ENCODE peak calls at places on chromosomes 4 and X, in eight cellular contexts. One of them, this sample, is unnamed.

GRCh38 chrX:68433155-68433980 is at the start of gene OPHN1:
- DNase-seq in H54: peak
- DNase-seq in testis: peak
- DNase-seq in gastrocnemius medialis: peak
- DNase-seq in adrenal gland: peak
- DNase-seq in body of pancreas: peak
- DNase-seq in uterus: peak
- DNase-seq in tibial nerve: peak
- DNase-seq in this sample: peak

GRCh38 chr4:19739101-19739651 is 512.5 kb upstream of the SLIT2 start:
- DNase-seq in H54: peak
- DNase-seq in testis: no peak
- DNase-seq in gastrocnemius medialis: no peak
- DNase-seq in adrenal gland: no peak
- DNase-seq in body of pancreas: no peak
- DNase-seq in uterus: no peak
- DNase-seq in tibial nerve: no peak
- DNase-seq in this sample: no peak

GRCh38 chrX:28205905-28206304 is 224.7 kb upstream of the DCAF8L1 start:
- DNase-seq in H54: no peak
- DNase-seq in testis: no peak
- DNase-seq in gastrocnemius medialis: no peak
- DNase-seq in adrenal gland: no peak
- DNase-seq in body of pancreas: no peak
- DNase-seq in uterus: no peak
- DNase-seq in tibial nerve: no peak
- DNase-seq in this sample: no peak

GRCh38 chrX:15158350-15158735 is 111.5 kb downstream of the ASB9 start:
- DNase-seq in H54: no peak
- DNase-seq in testis: no peak
- DNase-seq in gastrocnemius medialis: no peak
- DNase-seq in adrenal gland: no peak
- DNase-seq in body of pancreas: no peak
- DNase-seq in uterus: no peak
- DNase-seq in tibial nerve: no peak
- DNase-seq in this sample: no peak

GRCh38 chrX:4674028-4674782 is 960.8 kb upstream of the PRKX start:
- DNase-seq in H54: no peak
- DNase-seq in testis: no peak
- DNase-seq in gastrocnemius medialis: no peak
- DNase-seq in adrenal gland: no peak
- DNase-seq in body of pancreas: no peak
- DNase-seq in uterus: no peak
- DNase-seq in tibial nerve: no peak
- DNase-seq in this sample: no peak

GRCh38 chr4:128583753-128584712 is 225.5 kb upstream of the JADE1 start:
- DNase-seq in H54: no peak
- DNase-seq in testis: no peak
- DNase-seq in gastrocnemius medialis: peak
- DNase-seq in adrenal gland: peak
- DNase-seq in body of pancreas: peak
- DNase-seq in uterus: no peak
- DNase-seq in tibial nerve: no peak
- DNase-seq in this sample: peak

GRCh38 chr4:123477804-123478209 is 81.2 kb downstream of the SPRY1 start:
- DNase-seq in H54: no peak
- DNase-seq in testis: no peak
- DNase-seq in gastrocnemius medialis: no peak
- DNase-seq in adrenal gland: no peak
- DNase-seq in body of pancreas: no peak
- DNase-seq in uterus: no peak
- DNase-seq in tibial nerve: peak
- DNase-seq in this sample: peak

GRCh38 chr4:69156913-69157312 is 57.6 kb downstream of the UGT2B11 start:
- DNase-seq in H54: no peak
- DNase-seq in testis: no peak
- DNase-seq in gastrocnemius medialis: no peak
- DNase-seq in adrenal gland: no peak
- DNase-seq in body of pancreas: peak
- DNase-seq in uterus: no peak
- DNase-seq in tibial nerve: no peak
- DNase-seq in this sample: no peak

GRCh38 chrX:40550069-40550468 is 30.7 kb upstream of the ATP6AP2 start:
- DNase-seq in H54: no peak
- DNase-seq in testis: no peak
- DNase-seq in gastrocnemius medialis: no peak
- DNase-seq in adrenal gland: peak
- DNase-seq in body of pancreas: peak
- DNase-seq in uterus: no peak
- DNase-seq in tibial nerve: no peak
- DNase-seq in this sample: no peak

GRCh38 chrX:675279-675886 is 44.8 kb downstream of the SHOX start:
- DNase-seq in H54: no peak
- DNase-seq in testis: no peak
- DNase-seq in gastrocnemius medialis: no peak
- DNase-seq in adrenal gland: no peak
- DNase-seq in body of pancreas: no peak
- DNase-seq in uterus: no peak
- DNase-seq in tibial nerve: no peak
- DNase-seq in this sample: no peak

GRCh38 chr4:15670576-15670975 is 11.1 kb upstream of the FAM200B start:
- DNase-seq in H54: no peak
- DNase-seq in testis: no peak
- DNase-seq in gastrocnemius medialis: no peak
- DNase-seq in adrenal gland: no peak
- DNase-seq in body of pancreas: no peak
- DNase-seq in uterus: no peak
- DNase-seq in tibial nerve: no peak
- DNase-seq in this sample: no peak

GRCh38 chr4:8746523-8747466 is 124.8 kb downstream of the HMX1 start:
- DNase-seq in H54: no peak
- DNase-seq in testis: no peak
- DNase-seq in gastrocnemius medialis: no peak
- DNase-seq in adrenal gland: no peak
- DNase-seq in body of pancreas: no peak
- DNase-seq in uterus: no peak
- DNase-seq in tibial nerve: no peak
- DNase-seq in this sample: peak

GRCh38 chr4:87973283-87974169 is 2.0 kb upstream of the SPP1 start:
- DNase-seq in H54: no peak
- DNase-seq in testis: peak
- DNase-seq in gastrocnemius medialis: no peak
- DNase-seq in adrenal gland: peak
- DNase-seq in body of pancreas: peak
- DNase-seq in uterus: peak
- DNase-seq in tibial nerve: peak
- DNase-seq in this sample: peak

GRCh38 chr4:169337510-169337909 is 66.8 kb upstream of the SH3RF1 start:
- DNase-seq in H54: no peak
- DNase-seq in testis: no peak
- DNase-seq in gastrocnemius medialis: no peak
- DNase-seq in adrenal gland: no peak
- DNase-seq in body of pancreas: no peak
- DNase-seq in uterus: no peak
- DNase-seq in tibial nerve: no peak
- DNase-seq in this sample: no peak

GRCh38 chr4:128284317-128284716 is 3.3 kb downstream of the PGRMC2 start:
- DNase-seq in H54: no peak
- DNase-seq in testis: no peak
- DNase-seq in gastrocnemius medialis: no peak
- DNase-seq in adrenal gland: no peak
- DNase-seq in body of pancreas: peak
- DNase-seq in uterus: no peak
- DNase-seq in tibial nerve: no peak
- DNase-seq in this sample: no peak

GRCh38 chr4:52983563-52984303 is 121.6 kb downstream of the RASL11B start:
- DNase-seq in H54: peak
- DNase-seq in testis: no peak
- DNase-seq in gastrocnemius medialis: no peak
- DNase-seq in adrenal gland: no peak
- DNase-seq in body of pancreas: no peak
- DNase-seq in uterus: no peak
- DNase-seq in tibial nerve: peak
- DNase-seq in this sample: no peak

GRCh38 chrX:102155806-102156179 is at the start of gene BEX5:
- DNase-seq in H54: no peak
- DNase-seq in testis: peak
- DNase-seq in gastrocnemius medialis: no peak
- DNase-seq in adrenal gland: peak
- DNase-seq in body of pancreas: peak
- DNase-seq in uterus: peak
- DNase-seq in tibial nerve: no peak
- DNase-seq in this sample: no peak

GRCh38 chr4:53551963-53552362 is 39.3 kb downstream of the LNX1 start:
- DNase-seq in H54: no peak
- DNase-seq in testis: no peak
- DNase-seq in gastrocnemius medialis: no peak
- DNase-seq in adrenal gland: no peak
- DNase-seq in body of pancreas: no peak
- DNase-seq in uterus: no peak
- DNase-seq in tibial nerve: no peak
- DNase-seq in this sample: no peak

GRCh38 chr4:48173055-48173991 is 39.3 kb upstream of the TXK start:
- DNase-seq in H54: peak
- DNase-seq in testis: no peak
- DNase-seq in gastrocnemius medialis: no peak
- DNase-seq in adrenal gland: no peak
- DNase-seq in body of pancreas: no peak
- DNase-seq in uterus: no peak
- DNase-seq in tibial nerve: no peak
- DNase-seq in this sample: no peak

GRCh38 chr4:25913056-25913850 is 767 bp upstream of the SMIM20 start:
- DNase-seq in H54: no peak
- DNase-seq in testis: peak
- DNase-seq in gastrocnemius medialis: peak
- DNase-seq in adrenal gland: peak
- DNase-seq in body of pancreas: peak
- DNase-seq in uterus: peak
- DNase-seq in tibial nerve: peak
- DNase-seq in this sample: peak

DNA sequence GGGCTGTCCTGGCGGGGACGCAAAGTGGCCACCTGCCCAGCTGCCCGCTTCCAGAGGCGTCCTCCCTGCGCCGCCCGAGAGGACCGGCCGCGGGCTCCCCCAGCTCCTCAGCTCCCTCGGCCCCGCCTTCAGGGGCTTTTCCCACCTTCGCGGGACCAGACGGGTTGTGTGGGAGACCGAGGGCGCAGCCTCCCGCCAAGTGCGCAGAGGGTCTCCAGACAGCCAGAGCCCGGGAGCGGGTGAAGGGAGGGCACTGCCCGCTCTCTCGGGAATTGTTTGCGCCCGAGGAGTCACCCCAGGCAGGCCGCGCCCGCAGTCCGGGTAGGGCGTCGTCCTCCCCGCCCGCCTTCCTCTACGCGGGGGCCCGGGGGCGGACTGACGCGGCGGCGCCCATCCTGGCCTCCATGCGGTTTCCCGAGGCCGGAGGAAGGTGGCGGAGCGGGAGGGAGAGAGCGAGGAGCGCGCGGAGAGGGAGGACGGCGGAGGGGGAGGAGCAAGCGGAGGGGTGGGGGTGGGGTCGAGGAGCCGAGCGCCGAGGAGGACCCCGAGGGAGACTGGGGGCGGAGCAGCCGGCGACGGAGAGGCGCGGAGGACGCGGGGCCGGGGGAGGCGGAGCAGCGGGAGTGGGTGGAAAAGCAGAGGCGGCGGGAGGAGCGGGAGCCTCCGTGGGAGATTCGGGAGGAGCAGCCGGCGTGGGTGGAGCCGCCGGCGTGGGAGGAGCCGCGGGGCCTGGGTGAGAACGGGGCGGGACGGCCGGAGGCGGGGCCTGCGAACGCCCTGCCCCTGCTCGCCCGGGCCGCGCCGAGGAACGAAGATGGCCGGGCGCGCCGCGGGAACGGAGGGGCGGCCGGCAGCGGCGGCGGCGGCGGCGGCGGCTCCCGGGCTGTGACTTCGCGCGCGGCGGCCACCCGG is 47.6 kb downstream of the CLDN34 start:
- DNase-seq in H54: no peak
- DNase-seq in testis: peak
- DNase-seq in gastrocnemius medialis: peak
- DNase-seq in adrenal gland: peak
- DNase-seq in body of pancreas: peak
- DNase-seq in uterus: peak
- DNase-seq in tibial nerve: peak
- DNase-seq in this sample: peak
- TF ChIP-seq POLR2A in H54: peak
- TF ChIP-seq POLR2A in testis: no peak
- TF ChIP-seq POLR2A in gastrocnemius medialis: peak
- TF ChIP-seq POLR2A in adrenal gland: peak
- TF ChIP-seq POLR2A in body of pancreas: peak
- TF ChIP-seq POLR2A in uterus: peak
- TF ChIP-seq POLR2A in tibial nerve: peak
- TF ChIP-seq POLR2A in this sample: no peak

GRCh38 chrX:139211568-139212182 is 318.9 kb upstream of the F9 start:
- DNase-seq in H54: no peak
- DNase-seq in testis: no peak
- DNase-seq in gastrocnemius medialis: no peak
- DNase-seq in adrenal gland: no peak
- DNase-seq in body of pancreas: no peak
- DNase-seq in uterus: no peak
- DNase-seq in tibial nerve: no peak
- DNase-seq in this sample: no peak
- TF ChIP-seq POLR2A in H54: no peak
- TF ChIP-seq POLR2A in testis: no peak
- TF ChIP-seq POLR2A in gastrocnemius medialis: no peak
- TF ChIP-seq POLR2A in adrenal gland: no peak
- TF ChIP-seq POLR2A in body of pancreas: no peak
- TF ChIP-seq POLR2A in uterus: no peak
- TF ChIP-seq POLR2A in tibial nerve: no peak
- TF ChIP-seq POLR2A in this sample: no peak

GRCh38 chr4:77821775-77822174 is 2.6 kb upstream of the CNOT6L start:
- DNase-seq in H54: no peak
- DNase-seq in testis: no peak
- DNase-seq in gastrocnemius medialis: no peak
- DNase-seq in adrenal gland: no peak
- DNase-seq in body of pancreas: no peak
- DNase-seq in uterus: no peak
- DNase-seq in tibial nerve: no peak
- DNase-seq in this sample: no peak
- TF ChIP-seq POLR2A in H54: no peak
- TF ChIP-seq POLR2A in testis: no peak
- TF ChIP-seq POLR2A in gastrocnemius medialis: no peak
- TF ChIP-seq POLR2A in adrenal gland: no peak
- TF ChIP-seq POLR2A in body of pancreas: no peak
- TF ChIP-seq POLR2A in uterus: no peak
- TF ChIP-seq POLR2A in tibial nerve: no peak
- TF ChIP-seq POLR2A in this sample: no peak

DNA sequence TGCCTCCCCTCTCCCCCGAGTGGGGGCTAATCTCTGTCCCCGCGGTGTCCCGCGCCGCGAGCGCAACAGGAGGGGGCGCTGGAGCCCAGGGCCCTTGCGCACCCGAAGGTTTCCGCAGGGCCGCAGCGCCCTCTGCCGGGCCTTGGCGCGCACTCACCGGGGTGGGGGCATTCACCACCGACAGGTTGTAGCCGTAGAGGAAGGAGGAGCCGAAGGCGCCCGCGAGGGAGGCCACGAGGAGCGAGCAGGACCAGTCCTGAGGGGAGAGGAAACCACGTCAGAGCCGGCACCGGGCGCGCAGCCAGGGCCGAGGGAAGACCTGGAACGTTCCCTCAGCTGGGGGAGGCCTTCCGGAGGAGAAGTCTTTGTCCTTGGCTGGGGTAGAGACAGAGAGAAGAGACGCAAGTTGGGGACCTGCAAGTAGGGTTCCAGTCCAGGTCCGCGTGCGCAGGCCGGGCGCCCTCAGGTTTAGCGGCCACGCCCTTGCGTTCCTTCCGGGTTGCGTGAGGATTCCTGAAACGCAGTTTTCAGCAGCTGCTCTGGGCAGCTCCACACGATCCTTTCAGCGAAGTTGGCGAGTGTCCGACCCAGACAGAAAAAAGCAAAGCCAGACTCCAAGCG is 2.4 kb downstream of the SLC2A9 start:
- DNase-seq in H54: no peak
- DNase-seq in testis: peak
- DNase-seq in gastrocnemius medialis: peak
- DNase-seq in adrenal gland: peak
- DNase-seq in body of pancreas: peak
- DNase-seq in uterus: peak
- DNase-seq in tibial nerve: peak
- DNase-seq in this sample: peak
- TF ChIP-seq POLR2A in H54: no peak
- TF ChIP-seq POLR2A in testis: peak
- TF ChIP-seq POLR2A in gastrocnemius medialis: peak
- TF ChIP-seq POLR2A in adrenal gland: peak
- TF ChIP-seq POLR2A in body of pancreas: peak
- TF ChIP-seq POLR2A in uterus: peak
- TF ChIP-seq POLR2A in tibial nerve: peak
- TF ChIP-seq POLR2A in this sample: peak